ENCODE peak calls at places on chromosome X, in eight cellular contexts. P, O, X, M, B, R, D and T are unnamed samples.

GRCh38 chrX:103637604-103638338 is 9.0 kb downstream of the TCEAL1 start:
- DNase-seq in B (peak; percentile 67), X (no peak), D (peak; percentile 89), O (peak; percentile 79), P (no peak), M (no peak), R (no peak), T (no peak)

GRCh38 chrX:137166591-137166990 is 132.8 kb upstream of the GPR101 start:
- DNase-seq in R (peak; percentile 26), B (no peak), X (no peak), D (peak; percentile 9), O (peak; percentile 3), M (no peak), P (peak; percentile 10), T (no peak)

GRCh38 chrX:101659601-101660063 is at the start of gene ARMCX2:
- DNase-seq in B (peak; percentile 53), X (no peak), O (peak; percentile 37), R (no peak), D (no peak), M (peak; percentile 44), P (no peak), T (peak; percentile 85)

GRCh38 chrX:1466232-1466661 is 13.5 kb upstream of the ASMTL start:
- DNase-seq in R (no peak), P (no peak), X (peak; percentile 3), O (no peak), D (no peak), B (no peak), M (no peak), T (peak; percentile 67)

GRCh38 chrX:112081781-112082482 is 644 bp downstream of the TRPC5 start:
- DNase-seq in O (no peak), P (no peak), X (no peak), R (no peak), M (no peak), B (no peak), D (no peak), T (no peak)

GRCh38 chrX:20066968-20067708 is 49.6 kb downstream of the MAP7D2 start:
- DNase-seq in R (peak; percentile 54), O (peak; percentile 55), P (peak; percentile 14), B (peak; percentile 66), X (no peak), M (peak; percentile 22), D (peak; percentile 73), T (no peak)

GRCh38 chrX:31266172-31267076 is 194.6 kb upstream of the FTHL17 start:
- DNase-seq in X (peak; percentile 14), M (peak; percentile 59), P (peak; percentile 52), B (peak; percentile 24), R (no peak), D (no peak), O (no peak), T (peak; percentile 84)

GRCh38 chrX:2463973-2464676 is 36.7 kb downstream of the DHRSX start:
- DNase-seq in R (peak; percentile 46), X (no peak), M (no peak), B (peak; percentile 14), O (no peak), D (no peak), P (no peak), T (no peak)

GRCh38 chrX:155876704-155877103 is 4.4 kb upstream of the VAMP7 start:
- DNase-seq in D (no peak), B (no peak), M (no peak), X (no peak), R (no peak), P (no peak), O (no peak), T (no peak)

GRCh38 chrX:20265726-20266681 is 705 bp downstream of the RPS6KA3 start:
- DNase-seq in M (peak; percentile 29), O (no peak), P (peak; percentile 7), X (no peak), R (no peak), B (no peak), D (peak; percentile 48), T (peak; percentile 52)

GRCh38 chrX:24153175-24153795 is 3.8 kb downstream of the ZFX start:
- DNase-seq in D (no peak), P (peak; percentile 54), R (no peak), O (no peak), B (no peak), X (no peak), M (no peak), T (no peak)

GRCh38 chrX:41912922-41913321 is 10.4 kb downstream of the CASK start:
- DNase-seq in M (no peak), O (peak; percentile 62), R (no peak), B (peak; percentile 12), X (no peak), P (no peak), D (peak; percentile 16), T (no peak)

GRCh38 chrX:15436220-15436619 is 52.0 kb upstream of the VEGFD start:
- DNase-seq in O (no peak), B (no peak), D (no peak), X (no peak), R (no peak), M (no peak), P (no peak), T (no peak)

GRCh38 chrX:116384406-116384805 is 52.0 kb upstream of the SLC6A14 start:
- DNase-seq in M (no peak), R (no peak), X (no peak), O (peak; percentile 27), B (no peak), P (no peak), D (peak; percentile 63), T (no peak)

GRCh38 chrX:40097101-40097491 is 662 bp downstream of the BCOR start:
- DNase-seq in M (no peak), X (no peak), B (no peak), R (no peak), P (no peak), D (no peak), O (no peak), T (no peak)

GRCh38 chrX:40095588-40096394 is 2.0 kb downstream of the BCOR start:
- DNase-seq in P (no peak), O (no peak), D (peak; percentile 27), X (no peak), B (no peak), M (no peak), R (no peak), T (peak; percentile 76)

GRCh38 chrX:40094900-40095587 is 2.7 kb downstream of the BCOR start:
- DNase-seq in R (no peak), P (no peak), B (no peak), D (peak; percentile 32), X (no peak), M (no peak), O (no peak), T (no peak)

GRCh38 chrX:40097492-40098263 is at the start of gene BCOR:
- DNase-seq in D (peak; percentile 62), X (peak; percentile 42), M (peak; percentile 84), R (peak; percentile 74), O (no peak), P (peak; percentile 82), B (no peak), T (peak; percentile 91)

GRCh38 chrX:40096395-40097091 is 1.2 kb downstream of the BCOR start:
- DNase-seq in D (peak; percentile 35), R (no peak), O (no peak), B (peak; percentile 56), P (peak; percentile 57), M (peak; percentile 61), X (no peak), T (peak; percentile 72)
- H3K4me3 ChIP-seq in D (peak overlapping the region; percentile 92), R (peak overlapping the region; percentile 60), O (peak overlapping the region; percentile 53), B (peak overlapping the region; percentile 55), P (peak overlapping the region; percentile 67), M (peak overlapping the region; percentile 67), X (peak overlapping the region; percentile 53), T (peak overlapping the region; percentile 55)

DNA sequence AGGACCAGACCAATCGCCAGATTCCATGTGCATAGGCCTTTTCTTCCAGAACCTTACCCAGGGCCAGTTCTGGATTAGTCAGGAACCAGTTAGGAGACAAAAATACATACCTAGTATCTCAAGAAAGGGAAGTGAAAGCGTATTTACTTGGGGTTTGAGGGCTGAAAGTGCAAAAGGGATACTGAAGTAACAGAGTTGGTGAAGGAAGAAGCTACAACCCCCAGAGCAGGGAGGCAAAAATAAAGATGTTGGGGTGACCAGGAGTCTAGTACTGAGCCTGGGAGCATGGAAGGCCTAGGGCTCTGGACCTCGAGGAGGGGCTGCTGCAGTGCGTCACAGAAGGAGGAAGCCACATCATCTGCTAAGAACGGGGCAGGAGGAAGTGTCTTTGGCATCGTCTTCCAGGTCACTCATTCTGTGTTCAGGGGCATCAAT is 38.3 kb downstream of the TKTL1 start:
- DNase-seq in O (no peak), P (no peak), M (no peak), B (no peak), D (no peak), R (no peak), X (no peak), T (no peak)
- H3K4me3 ChIP-seq in O (no peak overlapping the region), P (no peak overlapping the region), M (no peak overlapping the region), B (no peak overlapping the region), D (no peak overlapping the region), R (no peak overlapping the region), X (no peak overlapping the region), T (no peak overlapping the region)

GRCh38 chrX:68683580-68683979 is 36.1 kb downstream of the STARD8 start:
- DNase-seq in R (no peak), P (no peak), B (no peak), O (no peak), M (no peak), D (no peak), X (no peak), T (no peak)

GRCh38 chrX:68685722-68686683 is 38.5 kb downstream of the STARD8 start:
- DNase-seq in P (peak; percentile 18), B (peak; percentile 56), R (no peak), X (no peak), M (peak; percentile 29), D (no peak), O (no peak), T (peak; percentile 77)

GRCh38 chrX:68684291-68684918 is 36.9 kb downstream of the STARD8 start:
- DNase-seq in O (no peak), P (no peak), M (peak; percentile 18), X (peak; percentile 28), D (no peak), B (no peak), R (no peak), T (peak; percentile 83)

GRCh38 chrX:68686684-68687045 is 39.2 kb downstream of the STARD8 start:
- DNase-seq in X (peak; percentile 28), B (peak; percentile 24), P (no peak), R (no peak), D (no peak), M (no peak), O (peak; percentile 35), T (no peak)

GRCh38 chrX:68684919-68685304 is 37.4 kb downstream of the STARD8 start:
- DNase-seq in R (no peak), D (no peak), B (no peak), O (no peak), X (no peak), M (no peak), P (no peak), T (no peak)
- H3K4me3 ChIP-seq in R (no peak overlapping the region), D (no peak overlapping the region), B (no peak overlapping the region), O (no peak overlapping the region), X (no peak overlapping the region), M (no peak overlapping the region), P (no peak overlapping the region), T (no peak overlapping the region)

GRCh38 chrX:12379666-12380065 is 241.4 kb downstream of the FRMPD4 start:
- DNase-seq in O (peak; percentile 65), X (no peak), R (no peak), M (no peak), B (no peak), D (no peak), P (no peak), T (no peak)

GRCh38 chrX:12383196-12383595 is 244.9 kb downstream of the FRMPD4 start:
- DNase-seq in D (peak; percentile 4), P (no peak), R (no peak), O (no peak), M (no peak), B (no peak), X (no peak), T (no peak)

GRCh38 chrX:12378706-12379105 is 240.4 kb downstream of the FRMPD4 start:
- DNase-seq in X (no peak), B (no peak), O (no peak), M (no peak), D (no peak), R (no peak), P (no peak), T (no peak)

GRCh38 chrX:12378263-12378662 is 240.0 kb downstream of the FRMPD4 start:
- DNase-seq in M (no peak), O (no peak), R (no peak), X (no peak), D (no peak), P (no peak), B (no peak), T (no peak)
- H3K4me3 ChIP-seq in M (no peak overlapping the region), O (no peak overlapping the region), R (no peak overlapping the region), X (no peak overlapping the region), D (no peak overlapping the region), P (no peak overlapping the region), B (no peak overlapping the region), T (no peak overlapping the region)